ENCODE peak calls at places on chromosomes 3 and 15, in ten cellular contexts. W is GM23338; A is psoas muscle; Z is right cardiac atrium; M is fibroblast of lung; F is CD8-positive, alpha-beta memory T cell; H is left ventricle myocardium inferior; I is left lung; R is heart left ventricle; U is neural progenitor cell. J is an unnamed sample.

GRCh38 chr3:23738946-23739345 is 66.8 kb upstream of the UBE2E1 start:
- DNase-seq in F (no peak), W (no peak), R (no peak), Z (no peak), A (no peak), U (no peak), M (no peak), I (no peak), H (no peak), J (no peak)

GRCh38 chr3:165185707-165186327 is 10.4 kb downstream of the SLITRK3 start:
- DNase-seq in W (peak; percentile 82), I (no peak), R (no peak), F (no peak), U (peak; percentile 84), A (peak; percentile 12), M (peak; percentile 68), H (no peak), Z (peak; percentile 27), J (peak; percentile 43)

GRCh38 chr15:63156708-63157065 is 590 bp downstream of the RPS27L start:
- DNase-seq in W (peak; percentile 39), H (peak; percentile 28), U (peak; percentile 45), M (peak; percentile 51), I (no peak), Z (peak; percentile 23), F (peak; percentile 8), A (no peak), R (peak; percentile 48), J (no peak)

GRCh38 chr15:68650901-68651709 is 72.3 kb downstream of the CORO2B start:
- DNase-seq in R (no peak), F (peak; percentile 15), U (peak; percentile 90), W (peak; percentile 94), H (no peak), I (no peak), Z (peak; percentile 73), M (no peak), A (peak; percentile 61), J (peak; percentile 66)

GRCh38 chr3:10627884-10628572 is 122.6 kb upstream of the ATP2B2 start:
- DNase-seq in U (peak; percentile 29), R (no peak), F (no peak), A (no peak), M (no peak), I (no peak), Z (no peak), H (no peak), W (peak; percentile 61), J (no peak)

GRCh38 chr3:27428446-27428845 is 55.7 kb downstream of the SLC4A7 start:
- DNase-seq in W (no peak), M (peak; percentile 29), U (no peak), F (no peak), I (no peak), R (no peak), Z (no peak), H (no peak), A (no peak), J (no peak)

GRCh38 chr3:134057006-134057832 is 27.5 kb upstream of the SLCO2A1 start:
- DNase-seq in U (no peak), R (no peak), A (no peak), I (no peak), W (no peak), Z (no peak), M (peak; percentile 35), H (no peak), F (no peak), J (peak; percentile 22)

GRCh38 chr3:170978335-170978745 is 48.2 kb downstream of the SLC2A2 start:
- DNase-seq in U (no peak), R (no peak), A (no peak), W (no peak), I (no peak), H (no peak), Z (no peak), F (no peak), M (no peak), J (no peak)

GRCh38 chr3:69738291-69738690 is 973 bp upstream of the MITF start:
- DNase-seq in I (no peak), Z (no peak), W (no peak), H (no peak), F (no peak), R (no peak), U (peak; percentile 12), A (no peak), M (peak; percentile 33), J (no peak)

DNA sequence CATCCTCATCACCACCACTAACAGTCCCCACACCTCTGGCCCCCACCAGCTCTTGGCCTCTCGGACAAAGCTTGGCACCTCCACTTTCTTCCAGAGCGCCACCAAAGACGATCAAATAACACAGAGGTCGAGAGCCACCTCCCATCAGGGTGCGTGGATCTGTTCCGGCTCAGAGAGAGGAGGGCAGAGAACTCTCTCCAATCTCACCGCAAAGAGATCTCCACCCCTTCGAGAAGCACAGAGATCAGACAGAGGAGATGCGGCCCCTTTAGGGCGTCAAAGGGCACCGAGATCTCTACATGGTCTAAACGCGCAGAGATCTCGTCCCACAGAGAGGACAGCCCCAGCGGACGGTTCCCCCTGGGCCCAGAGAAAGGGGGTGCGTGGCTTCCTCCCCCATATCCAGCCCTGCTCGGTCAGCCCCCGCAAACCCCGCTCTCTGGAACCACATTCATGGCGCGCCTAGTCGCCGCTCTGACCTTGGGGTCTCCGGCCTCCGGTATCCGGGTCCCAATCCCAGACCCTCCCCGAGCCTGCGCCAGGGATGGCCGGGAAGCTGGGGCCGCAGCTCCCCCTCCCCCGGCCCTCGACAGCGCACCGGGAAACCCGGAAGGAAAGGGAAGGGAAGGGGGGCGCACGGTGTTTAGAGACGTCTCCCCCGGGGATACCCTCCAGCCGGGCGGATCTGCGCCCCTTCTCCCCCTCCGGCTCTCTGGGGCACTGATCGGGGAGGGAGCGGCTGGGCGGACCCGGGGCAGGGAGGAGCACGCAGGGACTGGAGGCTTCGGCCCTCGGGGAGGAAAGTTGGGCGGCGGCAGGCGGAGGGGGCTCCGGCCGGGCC is 608 bp downstream of the SCN5A start:
- DNase-seq in M (no peak), A (peak; percentile 12), F (no peak), H (no peak), R (no peak), I (no peak), Z (no peak), W (peak; percentile 62), U (no peak), J (no peak)
- H3K27me3 ChIP-seq in M (peaks cover 12% of the 10 kb centered on the region), A (peaks cover 46% of the 10 kb centered on the region), F (peaks cover 25% of the 10 kb centered on the region), H (peaks cover 62% of the 10 kb centered on the region), R (peaks cover 20% of the 10 kb centered on the region), I (peaks cover 30% of the 10 kb centered on the region), Z (no peaks in the 10 kb centered on the region), W (peaks cover 47% of the 10 kb centered on the region), U (peaks cover 70% of the 10 kb centered on the region), J (peaks cover 68% of the 10 kb centered on the region)

DNA sequence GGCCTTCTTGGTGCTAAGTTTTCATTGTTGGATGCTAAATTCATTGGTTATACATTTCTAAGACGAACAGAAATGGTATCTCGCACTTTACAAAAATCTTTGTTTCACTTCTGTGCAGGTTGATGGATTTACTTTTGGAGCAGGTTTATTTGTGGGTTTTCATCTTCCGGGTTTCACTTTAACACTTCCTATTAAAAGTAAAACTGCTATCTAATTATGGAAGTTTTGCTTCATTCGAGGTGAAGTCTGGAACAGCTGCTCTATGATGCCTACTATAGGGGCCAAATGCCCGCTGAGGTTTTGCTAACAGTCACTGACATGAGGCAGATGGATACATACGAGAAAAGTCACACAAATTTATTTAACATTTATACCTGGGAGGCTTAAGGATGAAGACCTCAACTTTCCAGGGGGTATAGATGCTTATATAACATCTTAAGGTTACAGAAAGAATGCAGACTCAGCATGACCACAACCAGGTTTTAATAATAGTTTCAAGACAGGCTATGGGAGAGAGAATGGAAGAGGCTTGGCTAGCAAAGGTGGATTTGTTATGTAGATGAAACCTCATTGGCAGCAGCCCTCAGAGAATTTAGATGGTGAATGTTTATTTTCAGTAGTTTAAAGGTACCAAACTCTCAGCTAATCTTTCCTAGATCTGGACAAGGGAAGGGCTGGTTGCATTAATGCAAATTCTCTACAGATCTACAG is 54.2 kb downstream of the OSTN start:
- DNase-seq in M (no peak), U (no peak), I (no peak), R (no peak), Z (no peak), H (no peak), F (no peak), A (no peak), W (peak; percentile 59), J (no peak)
- H3K4me3 ChIP-seq in M (no peak overlapping the region), U (no peak overlapping the region), I (no peak overlapping the region), R (no peak overlapping the region), Z (no peak overlapping the region), H (no peak overlapping the region), F (no peak overlapping the region), A (no peak overlapping the region), W (peak overlapping the region; percentile 18), J (no peak overlapping the region)

DNA sequence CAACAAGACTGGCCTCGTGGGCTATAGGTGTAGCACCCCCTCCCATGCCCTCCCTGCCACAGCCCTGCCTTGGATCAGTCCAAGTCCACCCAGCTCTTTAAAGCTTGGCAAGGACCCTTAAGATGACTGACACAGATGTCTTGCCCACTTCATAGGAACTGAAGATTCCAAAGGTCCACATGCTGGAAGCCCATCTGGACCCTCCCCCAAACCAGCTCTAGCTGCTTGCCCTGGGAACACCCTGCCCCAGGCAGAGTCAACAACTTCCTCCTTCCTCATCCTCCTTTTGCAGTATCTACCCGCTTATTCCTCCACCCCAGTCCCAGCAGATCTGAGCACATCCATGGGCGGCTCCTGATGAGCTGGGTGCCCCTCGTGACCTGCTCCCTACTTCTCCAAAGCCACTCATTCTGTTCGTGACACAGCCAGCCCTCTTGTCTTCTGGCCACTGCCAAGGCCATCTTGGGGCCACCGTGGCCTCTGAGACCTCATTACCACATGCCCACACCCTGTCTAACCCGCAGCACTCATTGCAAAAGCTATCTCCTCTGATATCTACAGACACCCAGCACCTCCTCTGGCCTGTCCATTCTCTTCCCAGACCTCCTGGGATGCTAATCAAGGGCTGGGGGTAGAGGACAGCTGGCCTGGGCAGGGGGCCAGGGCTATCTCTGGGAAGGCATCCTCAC is 2.0 kb upstream of the PFKFB4 start:
- DNase-seq in U (no peak), F (no peak), H (peak; percentile 47), I (peak; percentile 87), A (peak; percentile 42), W (no peak), Z (peak; percentile 66), M (no peak), R (peak; percentile 65), J (no peak)
- H3K27ac ChIP-seq in U (no peak overlapping the region), F (no peak overlapping the region), H (peak overlapping the region; percentile 84), I (peak overlapping the region; percentile 87), A (peak overlapping the region; percentile 50), W (no peak overlapping the region), Z (peak overlapping the region; percentile 1), M (no peak overlapping the region), R (no peak overlapping the region), J (peak overlapping the region; percentile 7)

DNA sequence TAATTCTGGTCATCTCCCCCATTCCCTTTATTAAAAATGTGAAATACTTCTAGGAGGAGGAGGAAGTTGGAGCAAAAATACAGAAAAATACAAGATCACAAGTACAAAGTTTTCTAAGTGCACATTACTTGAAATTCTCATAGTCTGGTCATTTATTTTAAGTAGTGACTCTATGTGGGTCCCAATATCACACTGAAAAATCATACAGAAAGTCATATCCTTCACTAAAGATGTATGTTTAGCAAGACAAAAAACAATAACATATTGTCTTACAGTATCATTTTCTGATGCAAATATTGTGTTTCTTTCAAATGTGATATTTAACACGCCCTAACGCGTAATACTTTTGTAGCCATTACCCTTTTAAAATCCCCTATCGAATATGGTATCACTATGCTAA is 2.5 kb downstream of the ALDH1A2 start:
- DNase-seq in U (no peak), Z (no peak), F (no peak), H (no peak), A (no peak), R (no peak), M (no peak), I (no peak), W (no peak), J (no peak)
- H3K27me3 ChIP-seq in U (peaks cover 80% of the 10 kb centered on the region), Z (no peaks in the 10 kb centered on the region), F (peaks cover 27% of the 10 kb centered on the region), H (peaks cover 86% of the 10 kb centered on the region), A (peaks cover 65% of the 10 kb centered on the region), R (peaks cover 37% of the 10 kb centered on the region), M (peaks cover 41% of the 10 kb centered on the region), I (peaks cover 57% of the 10 kb centered on the region), W (peaks cover 100% of the 10 kb centered on the region), J (peaks cover 89% of the 10 kb centered on the region)

J was measured in dorsolateral prefrontal cortex.